ENCODE peak calls at places on chromosomes 13 and 19, in seven cellular contexts. Z is upper lobe of left lung, Y is A549, H is GM23338, U is neural progenitor cell, D is aorta, I is tibial artery. V is an unnamed sample.

GRCh38 chr13:37918116-37919100 is 48.8 kb upstream of the TRPC4 start:
- DNase-seq in Z (no peak), H (peak; percentile 40), Y (no peak), U (peak; percentile 3), D (no peak), I (no peak), V (no peak)

GRCh38 chr19:8831832-8832131 is 322 bp downstream of the ZNF558 start:
- DNase-seq in D (no peak), U (no peak), H (peak; percentile 21), Y (peak; percentile 32), Z (no peak), I (no peak), V (no peak)

GRCh38 chr19:43519436-43520088 is 7.4 kb downstream of the ETHE1 start:
- DNase-seq in U (peak; percentile 89), H (peak; percentile 96), Y (peak; percentile 81), Z (no peak), I (peak; percentile 77), D (peak; percentile 90), V (peak; percentile 73)

GRCh38 chr13:72804301-72804700 is 22.4 kb downstream of the PIBF1 start:
- DNase-seq in U (no peak), I (no peak), D (no peak), H (no peak), Y (no peak), Z (no peak), V (no peak)

GRCh38 chr13:41588899-41589298 is 131.5 kb downstream of the RGCC start:
- DNase-seq in Z (no peak), I (no peak), D (no peak), Y (peak; percentile 35), H (peak; percentile 21), U (no peak), V (no peak)

GRCh38 chr13:20716951-20717350 is 13.5 kb downstream of the IL17D start:
- DNase-seq in I (no peak), D (no peak), Z (no peak), U (peak; percentile 92), Y (no peak), H (peak; percentile 37), V (no peak)

GRCh38 chr13:22703601-22704209 is 477.1 kb upstream of the SGCG start:
- DNase-seq in U (no peak), D (no peak), I (no peak), Z (no peak), H (no peak), Y (no peak), V (no peak)

GRCh38 chr19:3099347-3100145 is 5.4 kb downstream of the GNA11 start:
- DNase-seq in H (no peak), Z (peak; percentile 62), D (peak; percentile 61), U (no peak), Y (no peak), I (no peak), V (no peak)

GRCh38 chr13:80528733-80529132 is 187.8 kb upstream of the SPRY2 start:
- DNase-seq in Z (no peak), Y (no peak), H (no peak), D (no peak), I (no peak), U (no peak), V (no peak)

GRCh38 chr13:41411536-41411935 is 45.8 kb upstream of the RGCC start:
- DNase-seq in I (no peak), U (peak; percentile 57), H (peak; percentile 50), Y (no peak), D (no peak), Z (no peak), V (no peak)

GRCh38 chr13:36548129-36548528 is 115.8 kb downstream of the CCNA1 start:
- DNase-seq in U (no peak), D (no peak), I (no peak), H (no peak), Y (no peak), Z (no peak), V (no peak)

GRCh38 chr13:51645154-51645650 is 60.9 kb downstream of the WDFY2 start:
- DNase-seq in I (no peak), Z (no peak), D (no peak), H (peak; percentile 65), Y (no peak), U (no peak), V (no peak)

GRCh38 chr19:10887616-10888367 is 16.4 kb downstream of the CARM1 start:
- DNase-seq in Z (no peak), U (no peak), D (no peak), H (no peak), I (no peak), Y (no peak), V (no peak)

GRCh38 chr13:37134411-37135041 is 29.1 kb upstream of the CSNK1A1L start:
- DNase-seq in I (no peak), H (no peak), Y (no peak), Z (no peak), U (no peak), D (no peak), V (no peak)

GRCh38 chr13:55560331-55560730 is 1580.4 kb upstream of the PRR20A start:
- DNase-seq in H (no peak), I (no peak), Z (no peak), Y (no peak), U (no peak), D (no peak), V (no peak)

GRCh38 chr19:16098416-16098768 is 13.3 kb upstream of the RAB8A start:
- DNase-seq in H (no peak), I (no peak), D (no peak), U (no peak), Z (no peak), Y (no peak), V (no peak)

GRCh38 chr19:52962394-52963228 is at the start of gene ZNF816:
- DNase-seq in D (peak; percentile 100), Y (no peak), H (peak; percentile 100), Z (peak; percentile 100), I (peak; percentile 99), U (peak; percentile 99), V (peak; percentile 97)

GRCh38 chr19:958967-959685 is 25.0 kb upstream of the WDR18 start:
- DNase-seq in I (no peak), U (no peak), H (no peak), Z (no peak), D (no peak), Y (peak; percentile 79), V (no peak)

GRCh38 chr13:83065136-83065535 is 817.1 kb downstream of the SLITRK1 start:
- DNase-seq in D (peak; percentile 74), U (no peak), Y (no peak), Z (no peak), I (peak; percentile 93), H (no peak), V (no peak)

GRCh38 chr13:51729853-51730553 is 74.0 kb downstream of the DHRS12 start:
- DNase-seq in I (peak; percentile 80), U (no peak), H (no peak), Y (no peak), D (peak; percentile 86), Z (no peak), V (no peak)

GRCh38 chr19:17659996-17660395 is 28.2 kb downstream of the UNC13A start:
- DNase-seq in U (no peak), I (no peak), H (no peak), D (no peak), Z (no peak), Y (no peak), V (no peak)

GRCh38 chr19:41224632-41225031 is 5.6 kb downstream of the AXL start:
- DNase-seq in U (no peak), I (no peak), Y (no peak), D (no peak), Z (no peak), H (no peak), V (no peak)

GRCh38 chr19:41228486-41228885 is 9.5 kb downstream of the AXL start:
- DNase-seq in I (no peak), U (no peak), H (no peak), Z (no peak), D (no peak), Y (no peak), V (no peak)

GRCh38 chr19:41226053-41226873 is 7.2 kb downstream of the AXL start:
- DNase-seq in Y (peak; percentile 97), H (peak; percentile 81), U (peak; percentile 75), I (peak; percentile 92), D (peak; percentile 94), Z (peak; percentile 94), V (peak; percentile 39)

GRCh38 chr19:41225238-41226052 is 6.4 kb downstream of the AXL start:
- DNase-seq in D (peak; percentile 90), Y (peak; percentile 100), Z (no peak), U (peak; percentile 65), H (peak; percentile 80), I (peak; percentile 90), V (no peak)

GRCh38 chr19:41226874-41227390 is 7.9 kb downstream of the AXL start:
- DNase-seq in U (no peak), H (no peak), I (no peak), Z (no peak), D (no peak), Y (no peak), V (no peak)
- H3K4me1 ChIP-seq in U (peaks cover 14% of the 10 kb centered on the region), H (peaks cover 28% of the 10 kb centered on the region), I (no peaks in the 10 kb centered on the region), Z (peaks cover 16% of the 10 kb centered on the region), D (no peaks in the 10 kb centered on the region), Y (peaks cover 57% of the 10 kb centered on the region), V (peaks cover 13% of the 10 kb centered on the region)

GRCh38 chr19:35334064-35334753 is 5.2 kb downstream of the CD22 start:
- DNase-seq in Z (no peak), D (no peak), I (no peak), U (no peak), Y (no peak), H (no peak), V (no peak)
- H3K4me1 ChIP-seq in Z (no peaks in the 10 kb centered on the region), D (no peaks in the 10 kb centered on the region), I (no peaks in the 10 kb centered on the region), U (no peaks in the 10 kb centered on the region), Y (no peaks in the 10 kb centered on the region), H (no peaks in the 10 kb centered on the region), V (peaks cover 6% of the 10 kb centered on the region)

DNA sequence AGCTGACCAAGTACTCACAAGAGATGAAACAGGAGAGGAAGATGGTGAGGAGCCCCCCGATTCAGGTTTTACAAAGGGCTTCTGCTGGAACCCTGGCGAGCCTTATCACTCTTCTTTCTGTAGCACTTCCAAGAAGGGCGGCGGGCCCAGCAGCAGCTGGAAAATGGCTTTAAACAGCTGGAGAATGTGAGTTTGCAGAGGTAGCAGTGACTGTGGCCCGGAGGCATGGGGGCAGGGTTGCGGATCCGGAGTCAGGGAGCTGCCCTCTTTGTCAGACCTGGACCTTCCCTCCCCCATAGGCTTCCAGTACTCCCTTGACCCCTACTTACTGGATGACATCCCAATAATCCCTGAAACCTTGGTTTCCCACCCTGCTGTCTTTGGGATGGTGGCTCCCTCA is 3.6 kb downstream of the TRIP10 start:
- DNase-seq in U (peak; percentile 36), H (no peak), D (no peak), Z (no peak), I (no peak), Y (no peak), V (no peak)
- H3K4me1 ChIP-seq in U (peaks cover 47% of the 10 kb centered on the region), H (peaks cover 19% of the 10 kb centered on the region), D (no peaks in the 10 kb centered on the region), Z (peaks cover 56% of the 10 kb centered on the region), I (no peaks in the 10 kb centered on the region), Y (peaks cover 66% of the 10 kb centered on the region), V (peaks cover 32% of the 10 kb centered on the region)

GRCh38 chr13:100245099-100245498 is 156.2 kb downstream of the PCCA start:
- DNase-seq in Z (no peak), D (no peak), Y (no peak), U (no peak), I (no peak), H (no peak), V (no peak)
- H3K4me1 ChIP-seq in Z (no peaks in the 10 kb centered on the region), D (no peaks in the 10 kb centered on the region), Y (peaks cover 8% of the 10 kb centered on the region), U (peaks cover 25% of the 10 kb centered on the region), I (no peaks in the 10 kb centered on the region), H (peaks cover 33% of the 10 kb centered on the region), V (no peaks in the 10 kb centered on the region)